ENCODE peak calls at places on chromosomes 12 and 14, in ten cellular contexts. V is cardiac fibroblast; J is GM23248; M is stomach; H is GM06990; O is BE2C; F is CD8-positive, alpha-beta T cell; N is lower leg skin; T is fibroblast of lung; R is HFF-Myc. U is an unnamed sample.

GRCh38 chr14:103198429-103199140 is 75.3 kb downstream of the TNFAIP2 start:
- DNase-seq in V (peak), J (peak), M (no peak), H (no peak), O (no peak), F (no peak), N (peak), T (peak), R (no peak), U (peak)

GRCh38 chr12:122793685-122794106 is 19.3 kb downstream of the CCDC62 start:
- DNase-seq in V (peak), J (peak), M (no peak), H (peak), O (no peak), F (no peak), N (no peak), T (peak), R (peak), U (no peak)

GRCh38 chr14:95361373-95362179 is 41.9 kb upstream of the CLMN start:
- DNase-seq in V (peak), J (peak), M (peak), H (peak), O (no peak), F (peak), N (no peak), T (no peak), R (no peak), U (no peak)

GRCh38 chr12:44875417-44875953 is 630 bp downstream of the NELL2 start:
- DNase-seq in V (no peak), J (no peak), M (no peak), H (peak), O (no peak), F (peak), N (no peak), T (no peak), R (no peak), U (no peak)

GRCh38 chr12:104506691-104507401 is 50.1 kb downstream of the CHST11 start:
- DNase-seq in V (no peak), J (no peak), M (no peak), H (no peak), O (no peak), F (no peak), N (no peak), T (no peak), R (no peak), U (no peak)

GRCh38 chr14:71076472-71076871 is 169.2 kb downstream of the PCNX1 start:
- DNase-seq in V (no peak), J (no peak), M (no peak), H (no peak), O (no peak), F (no peak), N (no peak), T (no peak), R (no peak), U (no peak)

GRCh38 chr14:94394594-94395305 is 6.3 kb upstream of the SERPINA1 start:
- DNase-seq in V (peak), J (peak), M (no peak), H (no peak), O (no peak), F (no peak), N (peak), T (peak), R (no peak), U (no peak)

GRCh38 chr14:69226736-69227135 is 33.2 kb upstream of the GALNT16 start:
- DNase-seq in V (peak), J (peak), M (no peak), H (no peak), O (no peak), F (no peak), N (no peak), T (peak), R (no peak), U (no peak)

GRCh38 chr12:88338486-88338885 is 196.4 kb downstream of the TMTC3 start:
- DNase-seq in V (no peak), J (peak), M (no peak), H (no peak), O (no peak), F (no peak), N (no peak), T (peak), R (no peak), U (no peak)

DNA sequence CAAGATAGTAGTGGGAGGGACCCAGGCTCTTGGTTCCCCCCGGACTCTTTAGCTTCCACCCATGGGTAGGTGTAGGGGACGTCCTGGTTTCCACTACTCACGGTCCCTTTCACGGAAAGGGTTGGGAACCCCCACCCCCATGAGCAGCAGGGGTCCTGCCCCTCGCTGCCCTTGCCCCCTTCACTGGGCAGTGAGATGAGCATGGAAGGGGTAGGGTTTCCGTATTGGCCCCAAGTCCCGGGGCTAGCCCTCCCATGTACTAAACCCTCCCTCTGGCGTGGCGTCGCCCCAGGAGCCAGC is 12.7 kb downstream of the AGAP2 start:
- DNase-seq in V (no peak), J (no peak), M (no peak), H (no peak), O (no peak), F (no peak), N (no peak), T (no peak), R (no peak), U (no peak)
- H3K4me3 ChIP-seq in V (peak), J (peak), M (peak), H (no peak), O (peak), F (no peak), N (peak), T (peak), R (peak), U (peak)

DNA sequence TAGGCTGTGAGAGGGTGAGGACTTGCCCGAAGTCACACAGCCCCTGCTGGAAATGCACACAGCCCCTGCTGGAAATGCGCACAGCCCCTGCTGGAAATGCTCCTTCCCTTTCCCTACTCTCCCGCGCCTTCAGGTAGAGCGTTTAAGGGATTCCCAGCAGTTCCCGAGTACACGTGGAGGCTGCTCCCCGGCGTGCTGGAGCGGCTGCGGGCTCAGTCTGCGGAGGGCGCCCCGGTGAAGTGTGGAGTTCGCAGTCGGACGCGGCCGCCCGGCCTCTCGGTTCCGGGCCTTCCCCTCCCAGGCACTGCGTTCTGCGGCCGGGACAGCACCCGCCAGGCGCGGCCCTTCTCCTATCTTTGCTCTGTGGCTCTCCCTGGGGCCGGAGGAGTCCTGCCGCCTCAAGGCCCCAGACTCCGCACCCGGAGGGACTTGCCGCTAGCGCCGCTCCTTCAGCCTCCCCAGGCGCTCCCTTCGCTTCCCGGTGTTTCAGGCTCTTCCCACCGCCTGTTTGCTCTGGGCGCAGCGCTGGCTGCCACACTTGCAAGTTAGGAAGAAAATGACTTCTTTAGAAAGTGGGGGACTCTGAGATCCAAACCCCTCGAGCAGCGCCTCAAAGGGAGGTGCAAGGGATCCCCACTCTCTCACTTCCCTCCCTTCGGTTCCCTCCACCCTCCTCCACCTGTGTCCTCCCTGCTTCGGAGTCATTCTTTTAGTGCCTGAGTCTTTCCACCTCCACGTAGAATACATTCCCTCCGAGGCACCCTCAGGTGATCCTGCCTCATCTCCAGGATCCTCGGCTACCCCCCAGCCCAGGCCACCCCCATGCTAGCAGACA is 8.3 kb upstream of the TBX5 start:
- DNase-seq in V (no peak), J (peak), M (no peak), H (no peak), O (no peak), F (no peak), N (no peak), T (no peak), R (no peak), U (no peak)
- H3K4me3 ChIP-seq in V (no peak), J (peak), M (no peak), H (no peak), O (no peak), F (no peak), N (no peak), T (peak), R (peak), U (no peak)

DNA sequence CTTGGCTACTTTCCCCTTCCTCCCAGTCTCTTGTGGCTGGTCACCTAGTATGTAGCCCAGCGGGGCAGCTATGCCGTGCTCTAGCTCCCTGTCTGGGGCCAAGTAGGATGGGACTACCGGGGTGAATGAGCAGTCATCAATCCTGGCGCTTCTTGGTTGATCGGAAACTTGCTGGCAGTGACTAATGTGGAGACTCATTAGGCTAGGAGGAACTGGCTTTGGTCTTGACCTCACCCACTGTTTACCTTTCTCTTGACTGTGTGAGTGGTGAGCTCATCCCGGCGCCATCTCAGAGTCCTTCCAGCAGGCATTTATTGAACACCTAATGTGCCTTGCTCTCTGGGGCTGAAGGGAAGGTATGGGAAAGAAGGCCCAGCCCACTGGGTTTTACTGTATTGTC is 16.0 kb downstream of the PLEKHG3 start:
- DNase-seq in V (peak), J (peak), M (peak), H (no peak), O (no peak), F (no peak), N (peak), T (peak), R (no peak), U (peak)
- H3K4me3 ChIP-seq in V (no peak), J (no peak), M (no peak), H (no peak), O (no peak), F (no peak), N (no peak), T (no peak), R (no peak), U (no peak)

DNA sequence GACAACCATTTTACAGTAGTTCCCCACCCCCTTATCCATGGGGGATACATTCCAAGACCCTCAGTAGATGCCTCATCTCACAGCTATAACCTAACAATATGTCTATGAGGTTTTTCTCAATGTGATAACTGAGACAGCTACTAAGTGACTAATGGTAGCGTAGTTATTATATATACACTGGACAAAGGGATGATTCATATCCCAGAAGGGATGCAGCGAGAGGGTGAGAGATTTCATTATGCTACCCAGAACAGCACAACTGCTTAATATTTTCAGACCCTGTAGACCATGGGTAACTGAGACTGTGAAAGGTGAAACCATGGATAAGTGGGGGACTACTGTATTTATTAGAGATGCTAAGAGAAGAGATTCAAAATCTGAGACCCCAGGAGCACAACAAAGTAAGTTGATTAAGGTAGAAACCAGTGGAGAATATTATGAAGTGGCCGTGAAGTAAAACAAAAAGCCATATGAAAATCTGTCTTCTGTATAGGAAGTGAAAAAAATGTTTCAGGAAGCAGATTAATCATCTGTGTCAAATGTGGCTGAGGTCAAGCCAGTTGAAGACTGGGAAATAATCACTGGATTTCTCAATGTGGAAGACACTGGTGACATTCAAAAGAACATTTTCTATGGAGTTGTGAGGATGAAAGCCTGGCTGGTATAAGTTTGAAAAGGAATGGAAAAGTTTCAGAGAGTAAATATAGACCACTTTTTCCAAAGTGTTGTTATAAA is 77.2 kb downstream of the RPL10L start:
- DNase-seq in V (no peak), J (no peak), M (no peak), H (no peak), O (no peak), F (no peak), N (no peak), T (peak), R (no peak), U (no peak)
- H3K4me3 ChIP-seq in V (no peak), J (no peak), M (no peak), H (no peak), O (no peak), F (no peak), N (no peak), T (no peak), R (no peak), U (no peak)

U was measured in epithelial cell of proximal tubule.